ENCODE peak calls at places on chromosomes 3 and 15, in four cellular contexts. U is H1, Z is HepG2, P is K562. N is an unnamed sample.

GRCh38 chr3:72369681-72370080 is 478.6 kb downstream of the SHQ1 start:
- DNase-seq in U (no peak), Z (no peak), P (no peak), N (no peak)

GRCh38 chr15:23566070-23567050 is 886 bp downstream of the MKRN3 start:
- DNase-seq in U (no peak), Z (peak), P (peak), N (peak)

GRCh38 chr3:155553800-155554199 is 191.1 kb downstream of the PLCH1 start:
- DNase-seq in U (no peak), Z (peak), P (no peak), N (no peak)

GRCh38 chr3:113223831-113224240 is 12.5 kb downstream of the BOC start:
- DNase-seq in U (no peak), Z (no peak), P (no peak), N (no peak)

GRCh38 chr3:50010959-50011358 is 71.0 kb downstream of the RBM6 start:
- DNase-seq in U (no peak), Z (no peak), P (no peak), N (no peak)

GRCh38 chr3:169666501-169667379 is 3.2 kb upstream of the MECOM start:
- DNase-seq in U (no peak), Z (no peak), P (no peak), N (peak)

GRCh38 chr15:83871808-83872559 is 218.1 kb downstream of the ADAMTSL3 start:
- DNase-seq in U (no peak), Z (no peak), P (peak), N (no peak)

GRCh38 chr3:133038089-133038730 is at the start of gene TMEM108:
- DNase-seq in U (peak), Z (no peak), P (peak), N (peak)

GRCh38 chr3:103600844-103601243 is 1166.0 kb downstream of the ZPLD1 start:
- DNase-seq in U (no peak), Z (no peak), P (no peak), N (no peak)

GRCh38 chr15:92958105-92958504 is 58.0 kb downstream of the CHD2 start:
- DNase-seq in U (no peak), Z (no peak), P (no peak), N (no peak)

GRCh38 chr15:78914027-78914764 is 30.6 kb downstream of the CTSH start:
- DNase-seq in U (no peak), Z (peak), P (no peak), N (no peak)

GRCh38 chr15:88624971-88625290 is 3.8 kb downstream of the AEN start:
- DNase-seq in U (no peak), Z (no peak), P (no peak), N (no peak)

GRCh38 chr3:186109897-186110803 is 1.3 kb upstream of the ETV5 start:
- DNase-seq in U (no peak), Z (no peak), P (peak), N (peak)

GRCh38 chr3:149145926-149146325 is 16.5 kb downstream of the HPS3 start:
- DNase-seq in U (no peak), Z (no peak), P (no peak), N (peak)

GRCh38 chr15:88623061-88623460 is 1.9 kb downstream of the AEN start:
- DNase-seq in U (no peak), Z (peak), P (no peak), N (peak)

GRCh38 chr3:41328916-41329315 is 129.6 kb downstream of the CTNNB1 start:
- DNase-seq in U (no peak), Z (no peak), P (no peak), N (no peak)

GRCh38 chr15:50798684-50799083 is 33.2 kb upstream of the SPPL2A start:
- DNase-seq in U (no peak), Z (no peak), P (no peak), N (peak)

GRCh38 chr15:35737521-35737920 is 191.6 kb upstream of the DPH6 start:
- DNase-seq in U (no peak), Z (no peak), P (no peak), N (no peak)

GRCh38 chr3:45583021-45583851 is 11.3 kb upstream of the LIMD1 start:
- DNase-seq in U (no peak), Z (peak), P (no peak), N (no peak)

GRCh38 chr3:12190832-12191231 is 32.1 kb upstream of the TIMP4 start:
- DNase-seq in U (no peak), Z (no peak), P (no peak), N (no peak)

GRCh38 chr15:79988448-79989117 is 17.6 kb upstream of the BCL2A1 start:
- DNase-seq in U (no peak), Z (no peak), P (no peak), N (no peak)

GRCh38 chr15:100515758-100516157 is 13.0 kb downstream of the CERS3 start:
- DNase-seq in U (no peak), Z (no peak), P (no peak), N (no peak)

GRCh38 chr15:91050128-91050455 is 27.7 kb upstream of the VPS33B start:
- DNase-seq in U (no peak), Z (no peak), P (no peak), N (no peak)

GRCh38 chr15:91051248-91051647 is 28.9 kb upstream of the VPS33B start:
- DNase-seq in U (no peak), Z (no peak), P (no peak), N (no peak)

GRCh38 chr15:91054791-91055190 is 32.4 kb upstream of the VPS33B start:
- DNase-seq in U (no peak), Z (no peak), P (no peak), N (no peak)

GRCh38 chr15:91055548-91056331 is 33.3 kb upstream of the VPS33B start:
- DNase-seq in U (peak), Z (peak), P (no peak), N (peak)
- H3K4me3 ChIP-seq in U (no peak), Z (no peak), P (no peak), N (no peak)

GRCh38 chr3:105387122-105387751 is 20.5 kb downstream of the ALCAM start:
- DNase-seq in U (no peak), Z (peak), P (no peak), N (no peak)

GRCh38 chr3:105385179-105385578 is 18.5 kb downstream of the ALCAM start:
- DNase-seq in U (no peak), Z (no peak), P (no peak), N (no peak)

GRCh38 chr3:105388199-105388598 is 21.5 kb downstream of the ALCAM start:
- DNase-seq in U (no peak), Z (no peak), P (no peak), N (no peak)

GRCh38 chr3:105385868-105386508 is 19.3 kb downstream of the ALCAM start:
- DNase-seq in U (no peak), Z (no peak), P (no peak), N (no peak)
- H2AFZ ChIP-seq in U (no peak), Z (no peak), P (no peak), N (no peak)

GRCh38 chr3:24763421-24763820 is 268.8 kb upstream of the THRB start:
- DNase-seq in U (no peak), Z (no peak), P (no peak), N (no peak)
- TF ChIP-seq JUN in U (no peak), Z (no peak), P (no peak), N (no peak)

GRCh38 chr3:195548046-195548445 is 4.9 kb upstream of the PPP1R2 start:
- DNase-seq in U (no peak), Z (no peak), P (no peak), N (no peak)
- H3K4me3 ChIP-seq in U (no peak), Z (peak), P (no peak), N (no peak)

GRCh38 chr15:41511331-41512077 is 2.1 kb downstream of the LTK start:
- DNase-seq in U (no peak), Z (no peak), P (no peak), N (no peak)
- H2AFZ ChIP-seq in U (no peak), Z (no peak), P (no peak), N (no peak)